ENCODE peak calls at places on chromosomes 2 and 18, in nine cellular contexts. O is left ventricle myocardium inferior, P is stomach, R is NB4, S is uterus, J is fibroblast of lung, H is lower lobe of right lung, C is AG10803, N is mammary epithelial cell. I is an unnamed sample.

GRCh38 chr2:98637401-98638144 is 29.2 kb downstream of the UNC50 start:
- DNase-seq in N (no peak), J (no peak), C (no peak), H (no peak), O (no peak), R (no peak), S (no peak), P (no peak), I (no peak)

GRCh38 chr2:166972002-166972401 is 83.7 kb downstream of the XIRP2 start:
- DNase-seq in R (no peak), N (no peak), P (no peak), J (no peak), H (no peak), C (no peak), S (no peak), O (no peak), I (no peak)

GRCh38 chr18:68714356-68714706 is 577 bp downstream of the TMX3 start:
- DNase-seq in C (no peak), S (no peak), O (no peak), H (peak; percentile 47), N (no peak), P (no peak), R (peak; percentile 40), J (peak; percentile 15), I (peak; percentile 13)

GRCh38 chr2:40173276-40173675 is 278.6 kb downstream of the SLC8A1 start:
- DNase-seq in R (no peak), P (no peak), S (no peak), J (no peak), H (no peak), N (no peak), O (no peak), C (peak; percentile 53), I (no peak)

GRCh38 chr2:217622205-217622621 is 380.6 kb downstream of the TNS1 start:
- DNase-seq in O (no peak), R (no peak), N (no peak), P (no peak), J (peak; percentile 80), C (peak; percentile 88), S (peak; percentile 29), H (no peak), I (no peak)

GRCh38 chr2:183149489-183149888 is 25.2 kb downstream of the NUP35 start:
- DNase-seq in R (no peak), J (peak; percentile 35), P (no peak), H (no peak), N (no peak), S (no peak), C (peak; percentile 82), O (no peak), I (no peak)

GRCh38 chr2:209473930-209474419 is 50.1 kb downstream of the MAP2 start:
- DNase-seq in C (peak; percentile 94), S (no peak), N (peak; percentile 88), R (peak; percentile 53), J (peak; percentile 94), H (no peak), P (no peak), O (no peak), I (peak; percentile 89)

GRCh38 chr2:42359894-42360483 is 1.0 kb downstream of the COX7A2L start:
- DNase-seq in O (no peak), J (peak; percentile 59), P (no peak), S (no peak), C (peak; percentile 74), H (no peak), R (peak; percentile 85), N (peak; percentile 26), I (peak; percentile 43)

GRCh38 chr2:64634338-64635267 is 19.1 kb downstream of the SERTAD2 start:
- DNase-seq in R (peak; percentile 82), P (no peak), C (peak; percentile 92), H (no peak), S (peak; percentile 62), J (peak; percentile 92), N (no peak), O (no peak), I (no peak)

GRCh38 chr2:64638502-64639120 is 15.1 kb downstream of the SERTAD2 start:
- DNase-seq in S (no peak), J (no peak), R (no peak), O (no peak), H (no peak), N (peak; percentile 72), C (no peak), P (no peak), I (peak; percentile 84)

GRCh38 chr2:64637931-64638330 is 15.8 kb downstream of the SERTAD2 start:
- DNase-seq in H (no peak), N (peak; percentile 60), C (no peak), O (no peak), S (no peak), J (no peak), R (peak; percentile 65), P (no peak), I (peak; percentile 88)

GRCh38 chr2:64636105-64636873 is 17.4 kb downstream of the SERTAD2 start:
- DNase-seq in J (no peak), S (no peak), O (no peak), H (no peak), R (peak; percentile 97), P (no peak), N (no peak), C (peak; percentile 21), I (no peak)

DNA sequence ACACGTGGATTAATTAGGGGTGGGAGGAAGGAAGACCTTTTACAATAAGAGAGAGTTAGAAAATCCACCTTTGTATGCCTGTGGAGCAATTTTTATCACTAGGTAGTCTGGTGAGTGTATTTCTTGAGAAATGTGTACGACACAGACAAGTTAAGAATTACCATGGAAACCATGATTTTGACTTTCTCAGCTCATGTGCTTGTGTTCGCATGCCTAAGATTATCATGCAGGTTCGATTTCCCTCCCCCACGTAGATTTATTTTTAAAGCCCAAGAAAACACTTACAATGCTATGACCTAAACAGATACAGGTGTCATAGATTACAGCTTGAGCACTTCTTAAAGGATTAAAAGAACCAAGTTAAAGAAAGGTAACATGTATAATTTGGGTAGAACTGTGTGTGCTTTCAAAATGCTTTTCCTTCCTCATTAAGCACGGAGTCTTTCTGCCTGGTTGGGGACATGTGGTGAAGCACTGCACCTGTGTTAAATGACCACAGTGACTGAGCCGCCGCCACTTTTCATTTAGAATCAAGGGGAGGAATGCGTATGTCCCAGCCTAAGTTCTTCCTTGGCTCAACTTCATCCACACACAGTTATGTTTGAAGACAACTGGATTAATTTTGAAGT is 16.6 kb downstream of the SERTAD2 start:
- DNase-seq in H (no peak), P (no peak), O (no peak), C (no peak), S (no peak), N (no peak), R (peak; percentile 75), J (no peak), I (no peak)
- H3K4me3 ChIP-seq in H (no peak overlapping the region), P (no peak overlapping the region), O (no peak overlapping the region), C (no peak overlapping the region), S (no peak overlapping the region), N (no peak overlapping the region), R (peak overlapping the region; percentile 7), J (no peak overlapping the region), I (no peak overlapping the region)

GRCh38 chr18:14075196-14075595 is 57.0 kb downstream of the ZNF519 start:
- DNase-seq in R (no peak), O (no peak), J (no peak), C (no peak), S (no peak), P (no peak), N (no peak), H (no peak), I (no peak)
- TF ChIP-seq CTCF in R (no peak), O (no peak), J (no peak), C (no peak), S (no peak), P (no peak), N (no peak), H (no peak), I (peak; percentile 10)

GRCh38 chr2:176324862-176325261 is 55.6 kb downstream of the MTX2 start:
- DNase-seq in N (no peak), H (no peak), O (no peak), P (no peak), R (no peak), S (no peak), C (no peak), J (no peak), I (no peak)

GRCh38 chr2:176321916-176322315 is 52.7 kb downstream of the MTX2 start:
- DNase-seq in J (no peak), P (no peak), O (no peak), N (no peak), S (no peak), H (no peak), C (no peak), R (no peak), I (no peak)

GRCh38 chr2:176330612-176331011 is 61.4 kb downstream of the MTX2 start:
- DNase-seq in C (no peak), H (no peak), J (no peak), O (no peak), P (no peak), N (no peak), R (no peak), S (no peak), I (no peak)

GRCh38 chr2:176328149-176328548 is 58.9 kb downstream of the MTX2 start:
- DNase-seq in J (no peak), S (no peak), O (no peak), C (no peak), H (no peak), N (no peak), P (no peak), R (no peak), I (no peak)

DNA sequence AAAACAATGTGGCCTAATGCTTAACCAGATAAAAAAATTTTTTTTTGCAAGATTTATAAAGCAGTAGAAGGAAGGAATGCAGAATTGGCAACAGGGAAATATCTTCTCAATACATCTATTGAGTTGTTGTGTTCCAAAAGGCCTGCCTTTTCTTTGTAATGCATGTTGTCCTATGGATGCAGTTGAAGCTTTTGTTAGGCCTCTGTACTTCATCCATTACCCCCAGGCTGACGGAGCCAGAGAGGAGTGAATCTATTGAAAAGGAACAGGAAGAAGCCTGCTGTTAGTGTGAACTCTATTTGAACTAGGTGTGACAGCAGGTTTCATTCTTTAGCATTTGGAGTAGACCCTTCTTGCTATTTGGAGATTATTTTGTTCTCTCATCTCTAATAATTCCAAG is 56.5 kb downstream of the MTX2 start:
- DNase-seq in O (no peak), H (no peak), N (no peak), P (no peak), S (no peak), C (no peak), J (no peak), R (no peak), I (no peak)
- H3K4me3 ChIP-seq in O (no peak overlapping the region), H (no peak overlapping the region), N (no peak overlapping the region), P (no peak overlapping the region), S (no peak overlapping the region), C (no peak overlapping the region), J (no peak overlapping the region), R (no peak overlapping the region), I (no peak overlapping the region)

DNA sequence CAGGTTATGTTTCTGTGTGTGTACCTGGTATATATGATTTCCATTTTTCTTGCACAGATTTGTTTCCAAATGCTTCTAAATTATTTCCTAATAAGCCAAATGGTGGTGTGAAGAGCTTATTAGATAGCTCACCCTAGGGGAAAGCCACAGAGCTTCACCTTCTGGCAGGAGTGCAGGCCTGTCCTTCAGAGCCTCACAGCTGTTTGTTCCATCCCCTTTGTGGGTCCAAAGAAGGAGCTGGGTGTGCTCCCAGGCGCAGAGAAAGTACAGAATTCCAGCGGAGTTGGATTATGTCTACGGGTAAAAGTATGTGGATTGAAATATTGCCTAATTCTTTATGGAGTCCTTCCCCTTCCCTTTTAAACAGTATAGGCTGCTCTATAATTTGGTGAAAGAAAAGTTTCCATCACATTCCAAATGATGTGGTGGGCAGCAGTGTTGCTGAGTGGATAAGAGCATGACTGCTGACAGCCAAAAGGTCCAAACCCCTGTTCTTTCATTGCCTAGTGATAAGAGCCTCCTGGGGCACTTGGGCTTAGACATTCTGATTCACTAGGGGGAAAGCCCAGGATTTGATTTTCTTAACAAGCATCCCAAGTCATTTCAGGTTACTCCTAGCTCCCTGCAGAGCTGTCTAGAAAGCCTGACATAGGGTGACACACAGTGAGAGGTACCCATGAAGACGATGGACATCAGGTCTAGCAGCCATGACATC is 86.6 kb downstream of the WDSUB1 start:
- DNase-seq in N (no peak), H (no peak), C (no peak), O (no peak), J (no peak), R (no peak), P (no peak), S (no peak), I (no peak)
- TF ChIP-seq CTCF in N (no peak), H (no peak), C (no peak), O (no peak), J (no peak), R (no peak), P (no peak), S (no peak), I (no peak)

I was measured in epithelial cell of esophagus.